ENCODE peak calls at places on chromosome 22, in seven cellular contexts. N, E, A, Z, Q, L and I are unnamed samples. For H3K4me1, the result is how much of the 10 kb centered on the place peaks cover.

GRCh38 chr22:31399211-31400022 is at the start of gene DRG1:
- DNase-seq in A (peak), E (peak), Q (peak), Z (peak), N (peak), L (peak), I (peak)

GRCh38 chr22:44819966-44820631 is 67.7 kb downstream of the ARHGAP8 start:
- DNase-seq in N (no peak), Q (no peak), Z (no peak), L (no peak), A (no peak), E (no peak), I (no peak)

GRCh38 chr22:27420186-27420816 is 381.3 kb downstream of the MN1 start:
- DNase-seq in A (no peak), N (no peak), L (no peak), E (no peak), Z (no peak), Q (no peak), I (no peak)

GRCh38 chr22:23525510-23525909 is 54.6 kb downstream of the IGLL1 start:
- DNase-seq in Q (no peak), E (no peak), A (no peak), Z (no peak), L (no peak), N (no peak), I (no peak)

GRCh38 chr22:34281738-34282137 is 361.5 kb upstream of the LARGE1 start:
- DNase-seq in N (no peak), A (no peak), Z (no peak), E (no peak), L (no peak), Q (no peak), I (no peak)

GRCh38 chr22:42214625-42215415 is 55.6 kb downstream of the TCF20 start:
- DNase-seq in Q (no peak), Z (no peak), N (peak), L (no peak), A (no peak), E (no peak), I (no peak)

GRCh38 chr22:39482768-39483167 is 19.3 kb upstream of the MIEF1 start:
- DNase-seq in N (no peak), E (no peak), Z (no peak), L (no peak), Q (no peak), A (no peak), I (no peak)

GRCh38 chr22:26033071-26033470 is 136.2 kb upstream of the SEZ6L start:
- DNase-seq in Z (no peak), N (no peak), A (no peak), Q (no peak), L (no peak), E (no peak), I (no peak)

GRCh38 chr22:23231471-23232093 is 51.3 kb downstream of the BCR start:
- DNase-seq in A (no peak), Z (no peak), E (no peak), L (no peak), Q (no peak), N (no peak), I (no peak)

GRCh38 chr22:26295583-26296126 is 126.4 kb downstream of the SEZ6L start:
- DNase-seq in Z (no peak), N (no peak), A (no peak), L (no peak), E (no peak), Q (no peak), I (no peak)

GRCh38 chr22:35586771-35587170 is 30.4 kb downstream of the MB start:
- DNase-seq in Q (no peak), E (no peak), N (no peak), L (no peak), A (no peak), Z (no peak), I (no peak)

GRCh38 chr22:17980638-17981051 is 43.7 kb downstream of the MICAL3 start:
- DNase-seq in N (peak), L (peak), Z (peak), A (no peak), Q (peak), E (no peak), I (no peak)

GRCh38 chr22:49417833-49418232 is 409.8 kb downstream of the BRD1 start:
- DNase-seq in A (no peak), E (peak), L (no peak), Q (no peak), Z (no peak), N (no peak), I (no peak)

GRCh38 chr22:49630448-49630946 is 197.2 kb downstream of the BRD1 start:
- DNase-seq in N (no peak), E (no peak), Q (no peak), Z (no peak), L (no peak), A (no peak), I (no peak)

GRCh38 chr22:20391222-20391621 is 2.7 kb upstream of the ZNF74 start:
- DNase-seq in Z (no peak), L (no peak), N (no peak), Q (no peak), A (no peak), E (no peak), I (no peak)

GRCh38 chr22:20844055-20845037 is 14.3 kb downstream of the PI4KA start:
- DNase-seq in L (no peak), A (no peak), Q (no peak), E (no peak), N (no peak), Z (no peak), I (no peak)

GRCh38 chr22:50641696-50642607 is 14.0 kb upstream of the ARSA start:
- DNase-seq in N (peak), E (peak), Z (peak), Q (no peak), A (peak), L (peak), I (no peak)

GRCh38 chr22:36862251-36863242 is 1.7 kb downstream of the NCF4 start:
- DNase-seq in Z (no peak), Q (no peak), A (no peak), N (no peak), E (no peak), L (peak), I (no peak)

GRCh38 chr22:20868225-20868944 is 9.6 kb downstream of the SNAP29 start:
- DNase-seq in L (no peak), Q (no peak), E (no peak), Z (no peak), A (no peak), N (no peak), I (peak)

GRCh38 chr22:24894220-24894975 is 52.1 kb downstream of the LHFPL7 start:
- DNase-seq in A (peak), E (peak), Q (no peak), N (peak), L (peak), Z (peak), I (peak)

GRCh38 chr22:19766506-19767426 is 6.2 kb downstream of the TBX1 start:
- DNase-seq in Z (peak), A (no peak), E (peak), Q (no peak), L (peak), N (no peak), I (no peak)

GRCh38 chr22:44109417-44109816 is 71.3 kb upstream of the PARVG start:
- DNase-seq in E (no peak), N (no peak), Q (no peak), A (no peak), Z (no peak), L (no peak), I (no peak)

GRCh38 chr22:35777335-35777975 is 59.8 kb downstream of the APOL5 start:
- DNase-seq in N (no peak), Z (peak), A (no peak), E (no peak), Q (no peak), L (no peak), I (no peak)

GRCh38 chr22:46038174-46038487 is 61.2 kb upstream of the WNT7B start:
- DNase-seq in Q (no peak), A (no peak), E (no peak), N (no peak), Z (no peak), L (no peak), I (no peak)
- H3K4me1 ChIP-seq in Q (under half), A (under half), E (under half), N (under half), Z (under half), L (under half), I (under half)

GRCh38 chr22:30309981-30310672 is 16.6 kb downstream of the TBC1D10A start:
- DNase-seq in N (no peak), A (no peak), L (peak), Q (peak), Z (no peak), E (no peak), I (no peak)

GRCh38 chr22:30312053-30312452 is 14.7 kb downstream of the TBC1D10A start:
- DNase-seq in N (no peak), E (no peak), Q (no peak), Z (peak), L (no peak), A (no peak), I (peak)

GRCh38 chr22:30308518-30309230 is 18.1 kb downstream of the TBC1D10A start:
- DNase-seq in N (no peak), Z (peak), Q (no peak), E (no peak), A (no peak), L (no peak), I (peak)

GRCh38 chr22:30313527-30314385 is 13.0 kb downstream of the TBC1D10A start:
- DNase-seq in Z (no peak), E (no peak), N (peak), Q (no peak), L (no peak), A (no peak), I (peak)

DNA sequence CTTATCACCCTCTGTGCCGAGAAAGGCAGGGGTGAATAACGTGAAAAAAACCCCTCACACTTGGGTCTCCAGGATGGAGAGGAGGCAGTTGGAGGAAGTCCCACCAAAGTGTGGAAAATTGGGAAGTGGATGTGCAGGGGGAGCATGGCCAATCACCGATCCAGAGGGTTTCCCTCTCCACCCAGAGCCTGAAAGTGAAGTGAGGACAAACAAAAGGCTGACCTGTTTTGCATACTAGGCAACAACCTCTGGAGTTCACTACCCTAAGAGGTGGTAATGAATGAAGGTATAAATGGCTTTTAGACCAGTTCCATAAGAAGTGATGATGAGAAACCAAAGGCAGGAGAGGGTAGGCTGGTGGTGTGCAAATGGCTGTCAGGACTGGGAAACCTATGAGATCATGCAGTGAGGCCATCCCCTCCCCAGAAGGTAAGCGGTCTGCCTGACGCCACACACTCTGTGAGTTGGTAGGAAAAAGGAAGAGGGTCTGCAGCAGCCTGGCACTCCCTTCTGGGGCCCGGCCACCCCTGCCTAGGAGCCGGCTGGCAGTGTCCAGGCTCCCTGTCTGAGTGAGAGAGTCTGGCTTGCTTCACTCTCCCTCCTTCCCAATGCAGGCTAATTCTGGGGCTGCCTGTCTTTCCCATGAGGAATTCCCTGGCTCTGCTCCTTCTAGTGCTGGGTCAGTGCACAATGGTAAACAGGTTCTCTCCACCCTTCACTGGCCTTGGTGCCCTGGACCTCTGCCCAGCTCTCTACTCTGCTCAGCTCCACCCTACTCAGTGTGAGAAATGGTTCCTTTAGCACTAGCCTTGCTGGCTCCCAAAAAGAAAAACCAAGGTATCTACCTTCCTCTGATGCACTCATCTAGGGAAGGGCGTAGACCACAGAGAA is 15.6 kb downstream of the TBC1D10A start:
- DNase-seq in E (peak), A (no peak), N (no peak), L (peak), Z (no peak), Q (no peak), I (peak)
- H3K4me1 ChIP-seq in E (under half), A (under half), N (under half), L (half or more), Z (under half), Q (half or more), I (under half)

GRCh38 chr22:45865561-45866397 is 111.2 kb downstream of the WNT7B start:
- DNase-seq in A (no peak), Q (no peak), Z (no peak), E (no peak), L (no peak), N (no peak), I (peak)
- H3K4me1 ChIP-seq in A (under half), Q (under half), Z (under half), E (under half), L (under half), N (under half), I (under half)

GRCh38 chr22:46796566-46797195 is 34.2 kb downstream of the TBC1D22A start:
- DNase-seq in A (no peak), L (no peak), Q (no peak), E (no peak), Z (no peak), N (no peak), I (peak)

GRCh38 chr22:46795845-46796565 is 33.6 kb downstream of the TBC1D22A start:
- DNase-seq in E (no peak), Z (no peak), N (no peak), L (no peak), Q (no peak), A (no peak), I (no peak)

GRCh38 chr22:46798041-46798365 is 35.6 kb downstream of the TBC1D22A start:
- DNase-seq in E (no peak), Q (no peak), A (no peak), Z (no peak), L (no peak), N (no peak), I (peak)

GRCh38 chr22:46798366-46799057 is 36.1 kb downstream of the TBC1D22A start:
- DNase-seq in L (peak), E (peak), Z (peak), N (peak), Q (peak), A (peak), I (peak)

DNA sequence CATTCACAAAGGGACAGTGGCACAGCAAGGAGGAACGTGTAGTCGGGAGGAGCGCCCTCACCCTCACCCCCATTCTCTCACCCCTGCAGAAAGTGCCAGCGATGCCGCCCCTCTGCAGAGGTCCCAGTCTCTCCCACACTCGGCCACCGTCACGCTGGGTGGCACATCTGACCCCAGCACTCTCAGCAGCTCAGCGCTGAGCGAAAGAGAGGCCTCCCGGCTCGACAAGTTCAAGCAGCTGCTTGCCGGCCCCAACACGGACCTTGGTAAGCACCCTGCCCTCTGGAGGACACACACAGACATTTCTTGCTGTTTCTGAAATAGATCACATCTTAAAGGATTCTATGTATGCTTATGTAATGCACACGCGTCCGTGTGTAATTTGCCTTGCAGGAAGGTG is 34.9 kb downstream of the TBC1D22A start:
- DNase-seq in Q (no peak), A (no peak), E (no peak), N (peak), Z (peak), L (no peak), I (no peak)
- H3K4me1 ChIP-seq in Q (under half), A (under half), E (under half), N (under half), Z (under half), L (under half), I (under half)